ENCODE peak calls at places on chromosomes 11 and 22, in six cellular contexts. Z is GM12878, F is A549, Y is endothelial cell of umbilical vein, X is HepG2, D is K562. T is an unnamed sample.

GRCh38 chr11:84824624-84825023 is 802.5 kb downstream of the DLG2 start:
- DNase-seq in Y (no peak), D (no peak), X (no peak), F (no peak), Z (no peak), T (peak; percentile 56)

GRCh38 chr11:111575748-111576147 is 26.5 kb upstream of the SIK2 start:
- DNase-seq in D (no peak), F (no peak), Y (no peak), X (no peak), Z (no peak), T (no peak)

GRCh38 chr11:20973959-20974358 is 304.6 kb downstream of the NELL1 start:
- DNase-seq in X (no peak), Z (no peak), Y (no peak), F (no peak), D (no peak), T (no peak)

GRCh38 chr22:28442264-28442950 is 237.2 kb downstream of the TTC28 start:
- DNase-seq in Y (peak; percentile 59), F (no peak), X (peak; percentile 74), Z (no peak), D (peak; percentile 71), T (peak; percentile 66)

GRCh38 chr11:35927730-35928129 is 16.1 kb upstream of the LDLRAD3 start:
- DNase-seq in X (peak; percentile 41), Z (no peak), Y (no peak), F (peak; percentile 80), D (no peak), T (peak; percentile 93)

GRCh38 chr11:130527648-130528300 is 79.3 kb downstream of the ADAMTS15 start:
- DNase-seq in F (no peak), X (no peak), D (no peak), Z (no peak), Y (peak; percentile 55), T (peak; percentile 61)

GRCh38 chr11:67300756-67301312 is 2.5 kb upstream of the SSH3 start:
- DNase-seq in Y (no peak), D (no peak), Z (no peak), F (no peak), X (no peak), T (peak; percentile 8)

GRCh38 chr11:67082071-67082791 is 25.6 kb downstream of the RHOD start:
- DNase-seq in F (no peak), X (no peak), D (peak; percentile 75), Y (peak; percentile 30), Z (no peak), T (peak; percentile 31)

GRCh38 chr11:4826425-4826824 is 5.3 kb downstream of the OR51F2 start:
- DNase-seq in D (no peak), F (no peak), Z (no peak), X (no peak), Y (no peak), T (peak; percentile 11)

GRCh38 chr11:129636926-129637325 is 178.7 kb upstream of the TMEM45B start:
- DNase-seq in X (no peak), D (no peak), Y (no peak), F (no peak), Z (no peak), T (no peak)

GRCh38 chr11:10348650-10349280 is 43.9 kb downstream of the ADM start:
- DNase-seq in F (no peak), D (no peak), Z (no peak), Y (no peak), X (peak; percentile 15), T (no peak)

GRCh38 chr22:40204331-40205116 is 26.8 kb downstream of the TNRC6B start:
- DNase-seq in Z (no peak), D (no peak), X (peak; percentile 59), F (no peak), Y (no peak), T (no peak)

GRCh38 chr11:109859325-109859724 is 233.9 kb upstream of the ZC3H12C start:
- DNase-seq in X (peak; percentile 13), Y (peak; percentile 61), F (peak; percentile 49), Z (no peak), D (no peak), T (no peak)

GRCh38 chr22:24424001-24424900 is 3.1 kb upstream of the ADORA2A start:
- DNase-seq in X (no peak), Y (no peak), D (peak; percentile 48), F (no peak), Z (no peak), T (peak; percentile 53)

GRCh38 chr11:18384157-18384641 is 10.2 kb upstream of the LDHA start:
- DNase-seq in F (peak; percentile 94), D (peak; percentile 20), Z (peak; percentile 51), Y (peak; percentile 69), X (peak; percentile 80), T (peak; percentile 73)

GRCh38 chr11:72813740-72814138 is 472 bp upstream of the ATG16L2 start:
- DNase-seq in Y (no peak), F (peak; percentile 89), Z (no peak), X (peak; percentile 65), D (peak; percentile 80), T (no peak)
- TF ChIP-seq POLR2A in Y (peak; percentile 91), F (peak; percentile 94), Z (peak; percentile 94), X (peak; percentile 90), D (peak; percentile 74), T (peak; percentile 67)

GRCh38 chr22:45261407-45262088 is 20.9 kb upstream of the KIAA0930 start:
- DNase-seq in Z (no peak), X (no peak), Y (no peak), F (no peak), D (no peak), T (no peak)

GRCh38 chr22:45265546-45265945 is 19.2 kb upstream of the UPK3A start:
- DNase-seq in X (no peak), Y (no peak), D (no peak), Z (no peak), F (no peak), T (peak; percentile 44)

GRCh38 chr22:45262195-45262930 is 21.7 kb upstream of the KIAA0930 start:
- DNase-seq in X (no peak), F (no peak), Z (no peak), Y (no peak), D (no peak), T (peak; percentile 53)

GRCh38 chr22:45262931-45263789 is 21.6 kb upstream of the UPK3A start:
- DNase-seq in Y (no peak), X (no peak), Z (peak; percentile 71), F (no peak), D (peak; percentile 14), T (peak; percentile 97)

DNA sequence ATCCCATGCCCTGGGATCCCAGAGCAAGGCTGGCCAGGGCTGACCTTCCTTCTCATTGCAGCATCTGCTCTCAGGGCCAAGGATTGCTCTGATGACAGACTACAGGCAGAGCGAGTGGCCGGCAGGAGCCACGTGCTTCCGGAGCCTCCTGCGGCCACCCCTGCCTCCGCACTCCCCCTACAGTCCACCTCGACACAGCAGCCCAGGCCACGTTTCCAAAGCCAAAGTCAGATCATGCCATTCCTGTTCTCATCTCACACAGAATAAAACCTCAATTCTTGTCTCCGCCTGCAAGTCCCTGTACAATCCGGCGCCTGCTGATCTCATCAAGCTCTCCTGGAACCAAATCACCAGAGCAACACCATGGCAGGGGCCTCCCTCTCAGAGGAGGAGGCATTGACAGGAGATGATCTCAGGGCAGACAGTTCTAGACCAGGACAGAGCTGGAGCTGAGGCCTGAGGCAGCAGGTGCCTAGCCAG is 20.9 kb upstream of the UPK3A start:
- DNase-seq in F (peak; percentile 80), Y (peak; percentile 61), Z (no peak), D (peak; percentile 58), X (peak; percentile 75), T (peak; percentile 86)
- TF ChIP-seq MYC in F (peak; percentile 93), Y (peak; percentile 93), Z (peak; percentile 79), D (no peak), X (peak; percentile 99), T (peak; percentile 97)

GRCh38 chr11:23840872-23841271 is 656.0 kb upstream of the LUZP2 start:
- DNase-seq in Z (no peak), D (no peak), X (no peak), Y (no peak), F (no peak), T (no peak)
- TF ChIP-seq CTCF in Z (no peak), D (no peak), X (no peak), Y (no peak), F (no peak), T (no peak)

DNA sequence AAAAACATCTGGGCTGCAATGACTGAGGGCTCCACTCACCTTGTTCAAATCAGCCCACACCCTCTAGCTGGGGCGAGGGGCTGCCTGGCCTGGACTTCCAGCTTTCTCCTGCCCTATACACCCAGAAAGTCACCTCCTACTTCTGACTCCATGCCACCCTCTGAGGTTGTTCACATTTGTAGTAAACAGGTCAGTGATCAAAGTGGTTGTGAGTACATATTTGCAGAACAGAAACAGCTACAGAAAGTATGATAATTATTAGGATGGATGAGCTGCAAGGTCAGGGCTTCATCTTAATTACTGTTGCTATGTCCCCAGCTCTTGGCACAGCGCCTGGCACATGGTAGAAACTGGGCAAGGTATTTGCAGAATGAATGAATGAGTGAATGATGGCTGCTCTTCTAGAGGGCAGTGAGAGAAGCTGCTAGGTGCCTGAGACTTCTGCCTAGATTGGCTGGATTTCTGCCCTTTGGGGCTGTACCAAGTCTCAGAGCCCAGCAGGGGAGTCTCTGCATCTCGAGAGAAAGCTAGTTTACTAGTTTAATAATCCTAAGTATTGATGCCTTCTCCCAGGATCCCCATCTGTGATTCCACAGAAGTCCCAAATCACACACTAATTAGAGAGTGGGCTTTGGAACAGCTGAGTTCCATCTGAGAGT is 36.0 kb downstream of the SYT13 start:
- DNase-seq in Z (peak; percentile 38), X (no peak), D (no peak), F (no peak), Y (no peak), T (no peak)
- TF ChIP-seq POLR2A in Z (no peak), X (no peak), D (no peak), F (no peak), Y (no peak), T (no peak)

DNA sequence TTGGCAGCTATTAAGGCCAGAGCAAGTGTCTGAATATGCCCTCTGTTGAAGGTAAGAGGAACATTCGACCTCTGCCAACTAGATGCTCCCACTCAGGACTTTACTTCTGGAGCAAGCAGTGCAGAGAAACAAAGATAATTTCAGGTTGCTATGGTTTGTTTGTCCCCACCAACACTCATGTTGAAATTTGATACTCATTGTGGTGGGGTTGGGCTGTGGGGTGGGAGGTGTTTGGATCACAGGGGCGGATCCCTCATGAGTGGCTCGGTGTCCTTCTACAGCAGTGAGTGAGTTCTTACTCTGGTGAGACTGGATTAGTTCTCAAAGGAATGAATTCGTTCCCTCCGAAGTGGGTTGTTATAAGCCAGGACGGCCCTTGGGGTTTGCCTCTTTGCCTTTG is 12.0 kb downstream of the OR8A1 start:
- DNase-seq in X (no peak), Y (no peak), Z (no peak), D (no peak), F (no peak), T (no peak)
- TF ChIP-seq MYC in X (no peak), Y (no peak), Z (no peak), D (no peak), F (no peak), T (no peak)

GRCh38 chr11:73139476-73140198 is 2.5 kb downstream of the FCHSD2 start:
- DNase-seq in Z (no peak), X (peak; percentile 72), F (peak; percentile 28), D (no peak), Y (peak; percentile 89), T (no peak)

GRCh38 chr11:73137942-73138274 is 4.2 kb downstream of the FCHSD2 start:
- DNase-seq in D (no peak), F (no peak), Z (no peak), X (no peak), Y (no peak), T (no peak)

GRCh38 chr11:73140213-73141030 is 1.7 kb downstream of the FCHSD2 start:
- DNase-seq in Z (no peak), X (no peak), Y (peak; percentile 62), F (peak; percentile 32), D (no peak), T (peak; percentile 43)

GRCh38 chr11:73135346-73136284 is 6.5 kb downstream of the FCHSD2 start:
- DNase-seq in X (no peak), F (no peak), D (no peak), Y (peak; percentile 14), Z (no peak), T (no peak)

GRCh38 chr11:73137262-73137941 is 4.7 kb downstream of the FCHSD2 start:
- DNase-seq in F (no peak), D (no peak), Y (no peak), X (no peak), Z (no peak), T (peak; percentile 66)
- TF ChIP-seq CTCF in F (no peak), D (no peak), Y (no peak), X (no peak), Z (peak; percentile 36), T (no peak)

T was measured in NB4.